ENCODE peak calls at places on chromosomes 2 and 18, in nine cellular contexts. One of them, this sample, is unnamed. For H3K27me3, the result is how much of the 10 kb centered on the place peaks cover.

GRCh38 chr2:238873841-238874240 is 26.0 kb downstream of the TWIST2 start:
- DNase-seq in right lobe of liver: no peak
- DNase-seq in transverse colon: no peak
- DNase-seq in tibial nerve: no peak
- DNase-seq in suprapubic skin: peak
- DNase-seq in sigmoid colon: no peak
- DNase-seq in gastrocnemius medialis: no peak
- DNase-seq in esophagus squamous epithelium: no peak
- DNase-seq in ovary: no peak
- DNase-seq in this sample: no peak

GRCh38 chr2:25615920-25616319 is 57.5 kb downstream of the DTNB start:
- DNase-seq in right lobe of liver: no peak
- DNase-seq in transverse colon: no peak
- DNase-seq in tibial nerve: no peak
- DNase-seq in suprapubic skin: no peak
- DNase-seq in sigmoid colon: no peak
- DNase-seq in gastrocnemius medialis: no peak
- DNase-seq in esophagus squamous epithelium: no peak
- DNase-seq in ovary: no peak
- DNase-seq in this sample: no peak

GRCh38 chr2:111121028-111121872 is 536 bp downstream of the BCL2L11 start:
- DNase-seq in right lobe of liver: peak
- DNase-seq in transverse colon: peak
- DNase-seq in tibial nerve: peak
- DNase-seq in suprapubic skin: peak
- DNase-seq in sigmoid colon: peak
- DNase-seq in gastrocnemius medialis: peak
- DNase-seq in esophagus squamous epithelium: no peak
- DNase-seq in ovary: peak
- DNase-seq in this sample: peak

GRCh38 chr2:205783872-205784510 is 101.7 kb downstream of the NRP2 start:
- DNase-seq in right lobe of liver: no peak
- DNase-seq in transverse colon: no peak
- DNase-seq in tibial nerve: no peak
- DNase-seq in suprapubic skin: no peak
- DNase-seq in sigmoid colon: no peak
- DNase-seq in gastrocnemius medialis: no peak
- DNase-seq in esophagus squamous epithelium: no peak
- DNase-seq in ovary: no peak
- DNase-seq in this sample: no peak

GRCh38 chr2:189836644-189837043 is 52.4 kb downstream of the PMS1 start:
- DNase-seq in right lobe of liver: no peak
- DNase-seq in transverse colon: no peak
- DNase-seq in tibial nerve: no peak
- DNase-seq in suprapubic skin: no peak
- DNase-seq in sigmoid colon: no peak
- DNase-seq in gastrocnemius medialis: no peak
- DNase-seq in esophagus squamous epithelium: no peak
- DNase-seq in ovary: no peak
- DNase-seq in this sample: no peak

GRCh38 chr2:215401896-215402379 is 33.9 kb downstream of the FN1 start:
- DNase-seq in right lobe of liver: no peak
- DNase-seq in transverse colon: no peak
- DNase-seq in tibial nerve: peak
- DNase-seq in suprapubic skin: no peak
- DNase-seq in sigmoid colon: no peak
- DNase-seq in gastrocnemius medialis: no peak
- DNase-seq in esophagus squamous epithelium: no peak
- DNase-seq in ovary: no peak
- DNase-seq in this sample: no peak

GRCh38 chr18:79965119-79965902 is 868 bp downstream of the HSBP1L1 start:
- DNase-seq in right lobe of liver: peak
- DNase-seq in transverse colon: peak
- DNase-seq in tibial nerve: no peak
- DNase-seq in suprapubic skin: no peak
- DNase-seq in sigmoid colon: peak
- DNase-seq in gastrocnemius medialis: no peak
- DNase-seq in esophagus squamous epithelium: no peak
- DNase-seq in ovary: peak
- DNase-seq in this sample: peak

GRCh38 chr2:24579053-24579803 is 88.2 kb downstream of the NCOA1 start:
- DNase-seq in right lobe of liver: no peak
- DNase-seq in transverse colon: no peak
- DNase-seq in tibial nerve: no peak
- DNase-seq in suprapubic skin: no peak
- DNase-seq in sigmoid colon: no peak
- DNase-seq in gastrocnemius medialis: no peak
- DNase-seq in esophagus squamous epithelium: no peak
- DNase-seq in ovary: no peak
- DNase-seq in this sample: no peak

GRCh38 chr2:103208916-103209315 is 447.1 kb downstream of the TMEM182 start:
- DNase-seq in right lobe of liver: no peak
- DNase-seq in transverse colon: no peak
- DNase-seq in tibial nerve: no peak
- DNase-seq in suprapubic skin: no peak
- DNase-seq in sigmoid colon: no peak
- DNase-seq in gastrocnemius medialis: no peak
- DNase-seq in esophagus squamous epithelium: no peak
- DNase-seq in ovary: no peak
- DNase-seq in this sample: no peak

GRCh38 chr2:196160101-196160500 is 11.3 kb downstream of the STK17B start:
- DNase-seq in right lobe of liver: no peak
- DNase-seq in transverse colon: peak
- DNase-seq in tibial nerve: peak
- DNase-seq in suprapubic skin: no peak
- DNase-seq in sigmoid colon: no peak
- DNase-seq in gastrocnemius medialis: no peak
- DNase-seq in esophagus squamous epithelium: peak
- DNase-seq in ovary: no peak
- DNase-seq in this sample: no peak

GRCh38 chr18:72544092-72544886 is at the start of gene CBLN2:
- DNase-seq in right lobe of liver: peak
- DNase-seq in transverse colon: peak
- DNase-seq in tibial nerve: no peak
- DNase-seq in suprapubic skin: no peak
- DNase-seq in sigmoid colon: no peak
- DNase-seq in gastrocnemius medialis: no peak
- DNase-seq in esophagus squamous epithelium: no peak
- DNase-seq in ovary: no peak
- DNase-seq in this sample: peak

GRCh38 chr2:3627500-3628100 is 30.4 kb upstream of the ALLC start:
- DNase-seq in right lobe of liver: no peak
- DNase-seq in transverse colon: no peak
- DNase-seq in tibial nerve: no peak
- DNase-seq in suprapubic skin: no peak
- DNase-seq in sigmoid colon: peak
- DNase-seq in gastrocnemius medialis: no peak
- DNase-seq in esophagus squamous epithelium: no peak
- DNase-seq in ovary: no peak
- DNase-seq in this sample: no peak

GRCh38 chr18:61714421-61714820 is 178.4 kb downstream of the RNF152 start:
- DNase-seq in right lobe of liver: no peak
- DNase-seq in transverse colon: no peak
- DNase-seq in tibial nerve: no peak
- DNase-seq in suprapubic skin: no peak
- DNase-seq in sigmoid colon: no peak
- DNase-seq in gastrocnemius medialis: no peak
- DNase-seq in esophagus squamous epithelium: no peak
- DNase-seq in ovary: no peak
- DNase-seq in this sample: no peak

GRCh38 chr2:85695121-85695520 is 963 bp downstream of the GNLY start:
- DNase-seq in right lobe of liver: no peak
- DNase-seq in transverse colon: no peak
- DNase-seq in tibial nerve: no peak
- DNase-seq in suprapubic skin: no peak
- DNase-seq in sigmoid colon: no peak
- DNase-seq in gastrocnemius medialis: no peak
- DNase-seq in esophagus squamous epithelium: no peak
- DNase-seq in ovary: no peak
- DNase-seq in this sample: no peak

DNA sequence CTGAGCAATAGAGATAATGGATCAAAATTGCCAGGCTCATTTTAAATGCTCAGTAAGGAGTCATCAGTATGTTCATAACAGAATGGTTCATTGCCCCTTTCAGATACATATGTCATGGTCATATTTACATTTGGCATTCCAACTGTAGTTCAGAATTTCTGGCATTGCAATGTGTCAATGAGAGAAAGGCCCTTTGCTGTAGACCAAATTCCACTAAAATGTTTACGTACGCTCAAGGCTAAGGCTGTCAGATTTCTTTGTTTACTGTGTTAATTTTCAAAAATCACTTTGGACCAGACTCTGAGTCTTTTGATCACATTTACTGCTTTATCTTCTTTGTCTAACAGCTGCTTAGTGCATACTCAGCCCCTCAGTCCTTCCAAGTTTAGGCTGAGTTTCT is 213.5 kb downstream of the PIK3C3 start:
- DNase-seq in right lobe of liver: no peak
- DNase-seq in transverse colon: no peak
- DNase-seq in tibial nerve: no peak
- DNase-seq in suprapubic skin: no peak
- DNase-seq in sigmoid colon: no peak
- DNase-seq in gastrocnemius medialis: no peak
- DNase-seq in esophagus squamous epithelium: no peak
- DNase-seq in ovary: no peak
- DNase-seq in this sample: no peak
- H3K27me3 ChIP-seq in right lobe of liver: under half
- H3K27me3 ChIP-seq in transverse colon: under half
- H3K27me3 ChIP-seq in tibial nerve: under half
- H3K27me3 ChIP-seq in suprapubic skin: under half
- H3K27me3 ChIP-seq in sigmoid colon: under half
- H3K27me3 ChIP-seq in gastrocnemius medialis: under half
- H3K27me3 ChIP-seq in esophagus squamous epithelium: under half
- H3K27me3 ChIP-seq in ovary: under half
- H3K27me3 ChIP-seq in this sample: under half

DNA sequence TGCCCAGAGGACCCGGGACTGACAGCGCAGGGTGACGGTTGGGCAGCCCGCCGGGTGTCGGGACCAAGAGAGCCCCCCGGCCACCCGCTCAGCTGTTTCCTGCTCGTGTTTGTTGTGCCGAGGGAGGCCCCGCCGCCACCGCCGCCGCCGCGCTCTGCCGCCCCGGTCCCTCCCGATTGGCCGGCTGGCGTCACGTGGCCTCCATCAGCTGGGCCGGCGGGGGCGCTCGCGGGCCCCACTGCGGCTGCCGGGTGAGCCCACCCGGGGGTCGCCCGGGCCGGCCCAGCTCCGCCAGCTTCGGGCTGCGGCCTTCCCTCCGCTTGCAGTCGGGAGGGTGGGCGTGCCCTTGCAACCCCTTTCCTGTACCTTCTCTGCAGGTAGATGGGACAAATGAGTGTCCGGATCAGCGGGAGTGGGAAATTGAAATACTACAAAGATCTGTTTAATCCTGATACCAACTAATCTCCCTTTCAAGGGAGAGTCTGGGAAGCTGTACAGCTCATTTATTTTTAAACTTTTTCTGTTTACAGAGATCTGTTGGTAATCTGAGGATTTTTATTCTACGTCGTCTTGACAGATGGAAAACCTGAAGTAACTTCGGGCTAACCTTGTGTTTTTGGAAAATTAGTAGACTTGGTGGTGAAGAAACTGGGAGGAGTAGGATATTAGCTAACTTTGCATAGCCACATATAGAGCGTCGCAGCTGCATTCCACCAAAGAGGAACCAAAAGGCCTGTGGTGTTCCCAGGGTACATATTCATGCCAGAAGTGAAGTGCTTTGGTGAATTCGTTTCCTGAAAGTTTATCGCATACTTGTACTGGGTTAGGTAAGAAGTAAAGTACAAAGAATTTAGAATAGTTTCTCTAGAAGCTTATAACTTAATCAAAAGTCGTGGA is 1.2 kb downstream of the YPEL5 start:
- DNase-seq in right lobe of liver: peak
- DNase-seq in transverse colon: peak
- DNase-seq in tibial nerve: peak
- DNase-seq in suprapubic skin: peak
- DNase-seq in sigmoid colon: peak
- DNase-seq in gastrocnemius medialis: peak
- DNase-seq in esophagus squamous epithelium: no peak
- DNase-seq in ovary: peak
- DNase-seq in this sample: peak
- TF ChIP-seq POLR2A in right lobe of liver: peak
- TF ChIP-seq POLR2A in transverse colon: peak
- TF ChIP-seq POLR2A in tibial nerve: peak
- TF ChIP-seq POLR2A in suprapubic skin: peak
- TF ChIP-seq POLR2A in sigmoid colon: no peak
- TF ChIP-seq POLR2A in gastrocnemius medialis: peak
- TF ChIP-seq POLR2A in esophagus squamous epithelium: peak
- TF ChIP-seq POLR2A in ovary: peak
- TF ChIP-seq POLR2A in this sample: peak

DNA sequence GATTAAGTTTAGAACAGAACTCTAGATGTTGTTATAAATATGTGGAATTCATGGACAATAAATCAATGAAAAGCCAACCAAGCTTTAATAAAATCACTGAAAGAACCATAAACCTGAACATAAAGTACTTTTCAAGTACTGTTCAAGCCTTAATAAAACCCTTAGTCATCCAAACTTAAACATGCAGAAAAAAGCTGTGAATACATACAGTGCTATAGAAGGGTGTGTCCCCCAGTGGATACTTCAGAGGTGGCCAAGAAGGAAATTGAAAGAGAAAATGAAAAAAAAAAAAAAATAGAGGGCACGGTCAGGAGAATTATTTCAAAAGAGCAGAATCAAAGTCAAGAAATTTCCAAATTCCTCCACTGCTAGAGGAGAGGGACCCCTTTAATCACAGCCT is 141.1 kb downstream of the SP100 start:
- DNase-seq in right lobe of liver: no peak
- DNase-seq in transverse colon: no peak
- DNase-seq in tibial nerve: no peak
- DNase-seq in suprapubic skin: no peak
- DNase-seq in sigmoid colon: no peak
- DNase-seq in gastrocnemius medialis: no peak
- DNase-seq in esophagus squamous epithelium: no peak
- DNase-seq in ovary: no peak
- DNase-seq in this sample: no peak
- H3K27me3 ChIP-seq in right lobe of liver: under half
- H3K27me3 ChIP-seq in transverse colon: under half
- H3K27me3 ChIP-seq in tibial nerve: under half
- H3K27me3 ChIP-seq in suprapubic skin: under half
- H3K27me3 ChIP-seq in sigmoid colon: under half
- H3K27me3 ChIP-seq in gastrocnemius medialis: under half
- H3K27me3 ChIP-seq in esophagus squamous epithelium: under half
- H3K27me3 ChIP-seq in ovary: under half
- H3K27me3 ChIP-seq in this sample: under half

DNA sequence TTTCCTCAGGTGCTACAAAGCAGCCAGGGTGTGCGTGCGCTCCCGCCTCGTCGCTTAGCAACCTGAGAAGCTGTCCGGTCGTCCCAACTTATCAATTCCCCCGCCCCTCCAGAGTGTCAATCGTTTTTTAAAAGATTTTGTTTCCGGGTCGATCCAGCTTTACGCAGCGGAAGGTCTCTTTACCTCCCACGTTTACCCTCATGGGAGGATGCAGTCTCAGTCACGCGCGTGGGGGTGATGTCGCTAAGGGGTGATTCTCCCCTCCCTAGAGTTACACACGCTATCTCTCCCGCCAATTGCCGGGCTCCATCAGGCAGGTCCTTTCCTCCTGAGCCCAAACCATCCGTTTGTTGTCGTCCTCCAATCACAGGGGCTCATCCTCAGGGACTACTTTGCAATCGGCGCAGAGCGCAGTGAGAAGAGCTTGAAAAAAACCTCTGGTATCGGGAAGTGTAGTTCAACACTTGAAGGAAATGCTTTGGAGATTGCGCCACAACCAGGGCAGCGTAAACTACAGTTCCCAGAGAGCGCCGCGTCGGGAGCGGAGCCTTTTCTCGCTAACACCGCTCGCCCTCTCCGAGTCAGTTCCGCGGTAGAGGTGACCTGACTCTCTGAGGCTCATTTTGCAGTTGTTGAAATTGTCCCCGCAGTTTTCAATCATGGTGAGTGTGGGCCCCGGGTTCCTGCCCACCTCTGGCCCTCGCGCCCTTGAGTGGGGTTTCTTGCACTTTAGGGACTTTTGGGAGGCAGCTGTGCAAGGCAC is at the start of the genes MDH1 and WDPCP:
- DNase-seq in right lobe of liver: peak
- DNase-seq in transverse colon: peak
- DNase-seq in tibial nerve: peak
- DNase-seq in suprapubic skin: peak
- DNase-seq in sigmoid colon: peak
- DNase-seq in gastrocnemius medialis: peak
- DNase-seq in esophagus squamous epithelium: peak
- DNase-seq in ovary: peak
- DNase-seq in this sample: peak
- TF ChIP-seq POLR2A in right lobe of liver: peak
- TF ChIP-seq POLR2A in transverse colon: peak
- TF ChIP-seq POLR2A in tibial nerve: peak
- TF ChIP-seq POLR2A in suprapubic skin: peak
- TF ChIP-seq POLR2A in sigmoid colon: peak
- TF ChIP-seq POLR2A in gastrocnemius medialis: peak
- TF ChIP-seq POLR2A in esophagus squamous epithelium: peak
- TF ChIP-seq POLR2A in ovary: peak
- TF ChIP-seq POLR2A in this sample: peak

This sample was measured in body of pancreas.